ENCODE peak calls at places on chromosome 19, in nine cellular contexts. One of them, this sample, is unnamed.
A peak's percentile ranks its signal among the peaks of the same experiment; 100 is the strongest.

GRCh38 chr19:58551577-58552471 is 3.1 kb downstream of the CHMP2A start:
- DNase-seq in gastrocnemius medialis: no peak
- DNase-seq in WERI-Rb-1: no peak
- DNase-seq in fibroblast of lung: no peak
- DNase-seq in tibial artery: no peak
- DNase-seq in MG63: no peak
- DNase-seq in breast epithelium: no peak
- DNase-seq in HFF-Myc: no peak
- DNase-seq in suprapubic skin: peak; percentile 49
- DNase-seq in this sample: no peak

GRCh38 chr19:51702103-51702753 is 9.1 kb downstream of the SPACA6 start:
- DNase-seq in suprapubic skin: peak; percentile 93
- DNase-seq in breast epithelium: peak; percentile 90
- DNase-seq in MG63: no peak
- DNase-seq in gastrocnemius medialis: no peak
- DNase-seq in tibial artery: peak; percentile 85
- DNase-seq in WERI-Rb-1: no peak
- DNase-seq in fibroblast of lung: peak; percentile 39
- DNase-seq in HFF-Myc: no peak
- DNase-seq in this sample: peak; percentile 62

GRCh38 chr19:35449347-35450043 is 1.4 kb downstream of the FFAR2 start:
- DNase-seq in fibroblast of lung: no peak
- DNase-seq in WERI-Rb-1: no peak
- DNase-seq in HFF-Myc: no peak
- DNase-seq in MG63: no peak
- DNase-seq in gastrocnemius medialis: no peak
- DNase-seq in breast epithelium: peak; percentile 54
- DNase-seq in tibial artery: no peak
- DNase-seq in suprapubic skin: no peak
- DNase-seq in this sample: no peak

GRCh38 chr19:531009-531752 is 379 bp upstream of the CDC34 start:
- DNase-seq in suprapubic skin: peak; percentile 87
- DNase-seq in gastrocnemius medialis: peak; percentile 47
- DNase-seq in fibroblast of lung: peak; percentile 67
- DNase-seq in MG63: peak; percentile 76
- DNase-seq in WERI-Rb-1: peak; percentile 94
- DNase-seq in HFF-Myc: no peak
- DNase-seq in breast epithelium: peak; percentile 79
- DNase-seq in tibial artery: peak; percentile 69
- DNase-seq in this sample: peak; percentile 72

GRCh38 chr19:10412257-10412977 is 7.9 kb upstream of the PDE4A start:
- DNase-seq in MG63: no peak
- DNase-seq in fibroblast of lung: no peak
- DNase-seq in WERI-Rb-1: no peak
- DNase-seq in suprapubic skin: no peak
- DNase-seq in breast epithelium: no peak
- DNase-seq in HFF-Myc: no peak
- DNase-seq in tibial artery: no peak
- DNase-seq in gastrocnemius medialis: no peak
- DNase-seq in this sample: no peak

GRCh38 chr19:12946092-12946845 is 607 bp downstream of the RAD23A start:
- DNase-seq in fibroblast of lung: peak; percentile 84
- DNase-seq in tibial artery: peak; percentile 68
- DNase-seq in HFF-Myc: no peak
- DNase-seq in suprapubic skin: no peak
- DNase-seq in gastrocnemius medialis: peak; percentile 77
- DNase-seq in breast epithelium: peak; percentile 75
- DNase-seq in MG63: peak; percentile 95
- DNase-seq in WERI-Rb-1: peak; percentile 54
- DNase-seq in this sample: peak; percentile 80

GRCh38 chr19:4130635-4131438 is 6.9 kb upstream of the MAP2K2 start:
- DNase-seq in breast epithelium: no peak
- DNase-seq in tibial artery: no peak
- DNase-seq in WERI-Rb-1: no peak
- DNase-seq in fibroblast of lung: peak; percentile 80
- DNase-seq in MG63: peak; percentile 41
- DNase-seq in HFF-Myc: peak; percentile 30
- DNase-seq in suprapubic skin: no peak
- DNase-seq in gastrocnemius medialis: no peak
- DNase-seq in this sample: peak; percentile 84

GRCh38 chr19:703329-703650 is 5.4 kb upstream of the PALM start:
- DNase-seq in WERI-Rb-1: no peak
- DNase-seq in breast epithelium: no peak
- DNase-seq in HFF-Myc: no peak
- DNase-seq in fibroblast of lung: no peak
- DNase-seq in tibial artery: no peak
- DNase-seq in gastrocnemius medialis: no peak
- DNase-seq in suprapubic skin: no peak
- DNase-seq in MG63: no peak
- DNase-seq in this sample: no peak

DNA sequence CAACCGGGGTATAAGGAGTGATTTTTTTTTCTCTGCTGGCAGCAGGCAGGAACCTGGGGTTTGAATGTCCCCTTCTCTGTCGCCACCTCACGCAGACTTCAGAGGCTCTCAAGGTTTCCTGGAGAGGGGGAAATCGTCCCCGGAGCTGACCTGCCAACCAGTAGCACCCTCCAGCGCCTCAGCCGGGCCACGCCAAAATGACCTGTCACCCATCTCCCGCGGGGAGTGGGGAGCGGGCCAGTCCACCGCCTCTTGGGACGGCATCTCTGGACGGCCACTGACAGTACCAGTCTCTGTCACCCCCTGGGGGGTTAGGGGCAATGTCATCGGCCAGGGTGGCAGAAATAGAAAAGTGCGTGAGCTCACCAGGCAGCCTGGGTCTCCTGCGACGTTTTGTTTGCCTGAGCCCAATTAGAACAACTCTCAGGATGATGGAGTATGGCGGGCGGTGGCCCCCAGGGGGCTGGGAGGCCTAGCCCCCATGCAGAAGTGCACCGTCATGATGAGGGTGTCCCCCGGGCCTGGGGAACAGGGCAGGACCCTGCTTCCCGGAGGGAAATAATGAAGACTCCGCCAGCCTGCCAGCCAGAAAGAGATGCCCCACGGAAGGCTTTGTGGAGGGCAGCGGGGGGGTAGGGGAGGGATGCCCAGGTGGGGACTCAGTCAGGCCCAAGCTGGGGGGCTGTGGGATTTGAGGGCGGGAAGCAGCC is 2.6 kb downstream of the PTPRS start:
- DNase-seq in fibroblast of lung: no peak
- DNase-seq in HFF-Myc: no peak
- DNase-seq in breast epithelium: no peak
- DNase-seq in tibial artery: no peak
- DNase-seq in WERI-Rb-1: no peak
- DNase-seq in suprapubic skin: no peak
- DNase-seq in gastrocnemius medialis: no peak
- DNase-seq in MG63: no peak
- DNase-seq in this sample: no peak
- H3K4me3 ChIP-seq in fibroblast of lung: no peak overlapping the region
- H3K4me3 ChIP-seq in HFF-Myc: no peak overlapping the region
- H3K4me3 ChIP-seq in breast epithelium: no peak overlapping the region
- H3K4me3 ChIP-seq in tibial artery: no peak overlapping the region
- H3K4me3 ChIP-seq in WERI-Rb-1: no peak overlapping the region
- H3K4me3 ChIP-seq in suprapubic skin: no peak overlapping the region
- H3K4me3 ChIP-seq in gastrocnemius medialis: no peak overlapping the region
- H3K4me3 ChIP-seq in MG63: no peak overlapping the region
- H3K4me3 ChIP-seq in this sample: no peak overlapping the region

GRCh38 chr19:7869910-7870511 is 4.2 kb downstream of the PRR36 start:
- DNase-seq in WERI-Rb-1: peak; percentile 71
- DNase-seq in fibroblast of lung: no peak
- DNase-seq in gastrocnemius medialis: no peak
- DNase-seq in suprapubic skin: peak; percentile 87
- DNase-seq in tibial artery: no peak
- DNase-seq in breast epithelium: no peak
- DNase-seq in MG63: peak; percentile 85
- DNase-seq in HFF-Myc: no peak
- DNase-seq in this sample: peak; percentile 21
- H3K4me3 ChIP-seq in WERI-Rb-1: no peak overlapping the region
- H3K4me3 ChIP-seq in fibroblast of lung: peak overlapping the region; percentile 47
- H3K4me3 ChIP-seq in gastrocnemius medialis: peak overlapping the region; percentile 45
- H3K4me3 ChIP-seq in suprapubic skin: peak overlapping the region; percentile 51
- H3K4me3 ChIP-seq in tibial artery: peak overlapping the region; percentile 54
- H3K4me3 ChIP-seq in breast epithelium: peak overlapping the region; percentile 75
- H3K4me3 ChIP-seq in MG63: peak overlapping the region; percentile 48
- H3K4me3 ChIP-seq in HFF-Myc: peak overlapping the region; percentile 23
- H3K4me3 ChIP-seq in this sample: no peak overlapping the region

GRCh38 chr19:56476671-56477428 is at the start of gene ZNF667:
- DNase-seq in WERI-Rb-1: peak; percentile 23
- DNase-seq in breast epithelium: no peak
- DNase-seq in MG63: no peak
- DNase-seq in tibial artery: no peak
- DNase-seq in gastrocnemius medialis: no peak
- DNase-seq in fibroblast of lung: peak; percentile 71
- DNase-seq in suprapubic skin: no peak
- DNase-seq in HFF-Myc: peak; percentile 11
- DNase-seq in this sample: peak; percentile 55

GRCh38 chr19:56476093-56476492 is 1.1 kb downstream of the ZNF667 start:
- DNase-seq in suprapubic skin: no peak
- DNase-seq in breast epithelium: no peak
- DNase-seq in HFF-Myc: no peak
- DNase-seq in tibial artery: no peak
- DNase-seq in gastrocnemius medialis: no peak
- DNase-seq in WERI-Rb-1: no peak
- DNase-seq in MG63: no peak
- DNase-seq in fibroblast of lung: no peak
- DNase-seq in this sample: no peak

DNA sequence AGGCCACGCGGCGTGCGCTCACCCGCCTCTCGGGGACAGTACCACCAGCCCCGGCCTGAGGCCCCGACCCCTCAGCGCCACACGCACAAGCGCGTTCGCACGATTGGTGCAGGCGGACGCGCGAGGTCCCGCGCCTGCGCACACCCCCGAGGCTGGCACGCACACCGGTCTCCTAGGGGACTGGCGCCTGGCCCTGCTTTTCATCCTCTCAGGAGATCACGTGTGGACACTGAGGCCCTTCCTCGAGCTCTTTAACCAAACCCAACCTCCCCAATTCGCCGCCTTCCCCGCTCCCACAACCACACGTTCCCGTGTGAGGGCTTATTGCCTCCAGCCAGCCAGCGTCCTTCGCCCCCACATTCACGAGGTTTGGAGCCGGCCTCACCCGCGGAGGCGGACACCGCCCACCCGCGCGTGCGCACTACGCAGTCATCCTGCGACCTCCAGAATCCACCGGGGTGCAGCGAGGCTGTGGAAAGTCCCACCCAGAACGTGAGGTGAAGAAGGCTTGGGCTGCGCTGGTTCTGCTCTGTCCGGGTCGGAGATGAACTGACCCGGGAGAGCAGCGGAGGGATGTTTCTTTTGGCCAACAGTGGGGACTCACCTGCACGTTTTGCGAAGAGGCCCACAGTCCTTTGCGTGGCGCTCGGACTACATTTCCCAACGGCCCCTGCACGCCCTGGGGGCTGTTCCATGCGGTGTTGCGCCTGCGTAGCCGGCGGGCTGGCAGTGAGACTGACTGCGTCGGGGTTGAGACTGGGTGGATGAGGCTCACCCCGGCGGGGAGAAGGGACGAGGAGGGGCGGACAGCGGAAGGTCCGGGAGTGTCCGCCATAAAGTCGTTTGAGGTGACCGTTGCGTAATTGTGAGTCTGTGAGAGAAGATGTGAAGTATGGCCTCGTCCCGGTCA is 539 bp upstream of the ZNF667 start:
- DNase-seq in suprapubic skin: peak; percentile 91
- DNase-seq in fibroblast of lung: peak; percentile 93
- DNase-seq in HFF-Myc: peak; percentile 54
- DNase-seq in WERI-Rb-1: peak; percentile 95
- DNase-seq in tibial artery: peak; percentile 86
- DNase-seq in gastrocnemius medialis: peak; percentile 73
- DNase-seq in MG63: no peak
- DNase-seq in breast epithelium: peak; percentile 89
- DNase-seq in this sample: peak; percentile 92
- H3K4me3 ChIP-seq in suprapubic skin: peak overlapping the region; percentile 72
- H3K4me3 ChIP-seq in fibroblast of lung: peak overlapping the region; percentile 89
- H3K4me3 ChIP-seq in HFF-Myc: peak overlapping the region; percentile 52
- H3K4me3 ChIP-seq in WERI-Rb-1: peak overlapping the region; percentile 91
- H3K4me3 ChIP-seq in tibial artery: peak overlapping the region; percentile 81
- H3K4me3 ChIP-seq in gastrocnemius medialis: peak overlapping the region; percentile 69
- H3K4me3 ChIP-seq in MG63: no peak overlapping the region
- H3K4me3 ChIP-seq in breast epithelium: peak overlapping the region; percentile 95
- H3K4me3 ChIP-seq in this sample: peak overlapping the region; percentile 85

GRCh38 chr19:38684078-38684861 is 36.8 kb downstream of the ACTN4 start:
- DNase-seq in HFF-Myc: peak; percentile 83
- DNase-seq in suprapubic skin: peak; percentile 89
- DNase-seq in WERI-Rb-1: no peak
- DNase-seq in fibroblast of lung: peak; percentile 89
- DNase-seq in tibial artery: peak; percentile 76
- DNase-seq in MG63: peak; percentile 99
- DNase-seq in gastrocnemius medialis: peak; percentile 56
- DNase-seq in breast epithelium: no peak
- DNase-seq in this sample: peak; percentile 94

GRCh38 chr19:38683393-38684077 is 36.1 kb downstream of the ACTN4 start:
- DNase-seq in tibial artery: peak; percentile 77
- DNase-seq in fibroblast of lung: peak; percentile 97
- DNase-seq in breast epithelium: peak; percentile 88
- DNase-seq in MG63: peak; percentile 98
- DNase-seq in WERI-Rb-1: peak; percentile 51
- DNase-seq in HFF-Myc: peak; percentile 78
- DNase-seq in gastrocnemius medialis: peak; percentile 48
- DNase-seq in suprapubic skin: peak; percentile 90
- DNase-seq in this sample: peak; percentile 90

GRCh38 chr19:38684862-38685665 is 37.6 kb downstream of the ACTN4 start:
- DNase-seq in WERI-Rb-1: peak; percentile 53
- DNase-seq in gastrocnemius medialis: no peak
- DNase-seq in tibial artery: no peak
- DNase-seq in fibroblast of lung: no peak
- DNase-seq in suprapubic skin: no peak
- DNase-seq in HFF-Myc: no peak
- DNase-seq in breast epithelium: no peak
- DNase-seq in MG63: no peak
- DNase-seq in this sample: no peak

GRCh38 chr19:38682195-38682867 is 34.9 kb downstream of the ACTN4 start:
- DNase-seq in tibial artery: no peak
- DNase-seq in gastrocnemius medialis: no peak
- DNase-seq in WERI-Rb-1: no peak
- DNase-seq in MG63: no peak
- DNase-seq in breast epithelium: no peak
- DNase-seq in HFF-Myc: no peak
- DNase-seq in suprapubic skin: no peak
- DNase-seq in fibroblast of lung: no peak
- DNase-seq in this sample: no peak

DNA sequence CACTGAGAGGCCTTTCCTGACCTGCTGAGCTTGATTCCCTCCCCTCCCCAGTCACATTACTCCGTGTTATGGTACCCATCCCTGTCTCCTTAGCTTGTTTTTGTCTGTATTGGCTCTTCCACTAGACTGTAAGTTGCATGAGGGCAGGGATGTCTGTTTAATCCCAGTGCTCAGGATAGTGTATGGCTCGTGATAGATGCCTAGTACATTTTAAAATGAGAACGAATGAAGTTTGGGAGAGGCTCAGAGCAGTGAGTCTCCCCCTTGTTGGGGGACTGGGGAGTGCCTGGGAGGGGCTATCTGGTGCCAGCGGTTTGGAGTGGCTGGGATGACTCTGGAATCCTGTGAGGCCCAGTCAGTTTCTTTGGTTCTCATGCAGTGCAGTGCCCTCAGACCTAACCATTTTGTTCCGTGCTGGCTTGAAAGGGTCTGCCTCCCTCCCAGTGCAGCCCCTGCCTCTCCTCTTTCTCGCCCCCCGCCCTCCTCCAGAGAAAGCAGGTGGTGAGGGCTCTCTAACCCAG is 35.5 kb downstream of the ACTN4 start:
- DNase-seq in MG63: no peak
- DNase-seq in suprapubic skin: no peak
- DNase-seq in tibial artery: no peak
- DNase-seq in gastrocnemius medialis: no peak
- DNase-seq in breast epithelium: no peak
- DNase-seq in fibroblast of lung: no peak
- DNase-seq in HFF-Myc: no peak
- DNase-seq in WERI-Rb-1: no peak
- DNase-seq in this sample: no peak
- H3K4me3 ChIP-seq in MG63: no peak overlapping the region
- H3K4me3 ChIP-seq in suprapubic skin: no peak overlapping the region
- H3K4me3 ChIP-seq in tibial artery: no peak overlapping the region
- H3K4me3 ChIP-seq in gastrocnemius medialis: no peak overlapping the region
- H3K4me3 ChIP-seq in breast epithelium: peak overlapping the region; percentile 39
- H3K4me3 ChIP-seq in fibroblast of lung: no peak overlapping the region
- H3K4me3 ChIP-seq in HFF-Myc: no peak overlapping the region
- H3K4me3 ChIP-seq in WERI-Rb-1: no peak overlapping the region
- H3K4me3 ChIP-seq in this sample: no peak overlapping the region